ENCODE peak calls at places on chromosomes 3 and 15, in five cellular contexts. T, R, L, U and Y are unnamed samples.

GRCh38 chr15:49467782-49468181 is 44.7 kb downstream of the FGF7 start:
- DNase-seq in U (no peak), T (no peak), R (no peak), L (no peak), Y (no peak)

GRCh38 chr3:139830817-139831216 is 104.2 kb upstream of the CLSTN2 start:
- DNase-seq in U (peak; percentile 72), R (no peak), T (no peak), L (peak; percentile 73), Y (no peak)

GRCh38 chr3:191627064-191627463 is 166.1 kb downstream of the PYDC2 start:
- DNase-seq in L (no peak), R (no peak), T (no peak), U (no peak), Y (no peak)

GRCh38 chr15:48796930-48797329 is 13.9 kb downstream of the CEP152 start:
- DNase-seq in U (no peak), T (peak; percentile 83), L (no peak), R (peak; percentile 28), Y (no peak)

GRCh38 chr3:59563966-59564365 is 514.1 kb upstream of the CFAP20DC start:
- DNase-seq in R (no peak), L (no peak), T (no peak), U (no peak), Y (no peak)

GRCh38 chr3:123783050-123783724 is 100.9 kb downstream of the MYLK start:
- DNase-seq in T (peak; percentile 7), R (no peak), U (no peak), L (no peak), Y (no peak)

GRCh38 chr15:40082195-40082868 is 26.3 kb downstream of the BMF start:
- DNase-seq in T (no peak), R (no peak), L (no peak), U (no peak), Y (no peak)

GRCh38 chr3:107633327-107634141 is 110.8 kb downstream of the BBX start:
- DNase-seq in L (no peak), R (peak; percentile 56), U (no peak), T (no peak), Y (no peak)

GRCh38 chr3:121980450-121980796 is 41.6 kb downstream of the ILDR1 start:
- DNase-seq in L (no peak), U (no peak), R (no peak), T (no peak), Y (no peak)

GRCh38 chr3:62415312-62415791 is 42.0 kb upstream of the FEZF2 start:
- DNase-seq in R (no peak), U (no peak), L (no peak), T (no peak), Y (no peak)

GRCh38 chr15:23073890-23074631 is 34.7 kb upstream of the TUBGCP5 start:
- DNase-seq in R (no peak), T (peak; percentile 57), U (no peak), L (no peak), Y (no peak)

GRCh38 chr3:16484216-16484615 is 29.3 kb downstream of the RFTN1 start:
- DNase-seq in L (no peak), R (no peak), U (no peak), T (no peak), Y (no peak)
- H3K4me1 ChIP-seq in L (peaks cover 33% of the 10 kb centered on the region), R (peaks cover 28% of the 10 kb centered on the region), U (peaks cover 67% of the 10 kb centered on the region), T (peaks cover 8% of the 10 kb centered on the region), Y (peaks cover 47% of the 10 kb centered on the region)

GRCh38 chr15:81292516-81293001 is 31.4 kb downstream of the STARD5 start:
- DNase-seq in U (no peak), R (peak; percentile 74), T (no peak), L (no peak), Y (peak; percentile 50)
- H3K4me1 ChIP-seq in U (peaks cover 40% of the 10 kb centered on the region), R (peaks cover 57% of the 10 kb centered on the region), T (peaks cover 10% of the 10 kb centered on the region), L (no peaks in the 10 kb centered on the region), Y (peaks cover 86% of the 10 kb centered on the region)

GRCh38 chr15:62475595-62475994 is 310.5 kb upstream of the C2CD4B start:
- DNase-seq in T (no peak), U (no peak), L (no peak), R (no peak), Y (no peak)

GRCh38 chr15:62474771-62475124 is 309.7 kb upstream of the C2CD4B start:
- DNase-seq in L (no peak), R (no peak), T (no peak), U (no peak), Y (no peak)

GRCh38 chr15:62469874-62470688 is 305.0 kb upstream of the C2CD4B start:
- DNase-seq in L (peak; percentile 78), R (no peak), T (peak; percentile 37), U (peak; percentile 45), Y (no peak)

GRCh38 chr15:62474021-62474770 is 309.1 kb upstream of the C2CD4B start:
- DNase-seq in U (no peak), R (no peak), L (no peak), T (no peak), Y (no peak)

DNA sequence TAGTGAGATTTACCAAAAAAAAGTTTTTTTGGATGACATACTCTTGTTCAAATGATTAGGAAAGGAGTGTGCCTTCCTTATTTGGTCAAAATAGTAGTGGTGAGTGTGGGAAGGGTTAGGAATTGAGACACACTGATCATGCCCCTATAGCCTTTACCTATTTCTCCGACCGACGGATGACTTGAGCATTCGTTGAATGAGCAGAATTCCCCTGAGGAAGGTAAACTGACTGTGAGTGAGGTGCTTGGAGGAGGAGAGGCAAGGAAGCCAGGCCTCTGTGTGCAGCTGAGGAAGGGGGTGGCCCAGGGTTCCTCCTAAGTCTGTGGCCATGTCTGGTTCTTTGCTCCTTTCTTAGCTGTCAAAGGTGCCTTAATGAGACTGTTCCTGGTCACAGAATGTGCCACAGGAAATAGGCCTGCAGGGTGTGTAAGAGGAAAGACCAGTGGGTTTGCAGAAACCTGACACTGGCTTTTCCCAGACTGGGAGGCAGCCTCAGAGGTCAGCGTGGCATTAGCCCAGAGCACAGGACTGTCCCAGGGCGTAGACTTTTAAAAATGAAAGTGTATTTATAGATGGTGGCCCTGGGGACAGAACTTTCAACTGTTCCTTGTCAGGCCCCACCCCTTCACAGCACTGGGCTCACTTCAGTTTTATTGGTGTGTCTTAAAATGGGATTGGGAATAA is 307.7 kb upstream of the C2CD4B start:
- DNase-seq in R (no peak), U (peak; percentile 40), L (peak; percentile 89), T (peak; percentile 38), Y (no peak)
- H3K4me1 ChIP-seq in R (peaks cover 4% of the 10 kb centered on the region), U (peaks cover 80% of the 10 kb centered on the region), L (peaks cover 62% of the 10 kb centered on the region), T (peaks cover 10% of the 10 kb centered on the region), Y (no peaks in the 10 kb centered on the region)

DNA sequence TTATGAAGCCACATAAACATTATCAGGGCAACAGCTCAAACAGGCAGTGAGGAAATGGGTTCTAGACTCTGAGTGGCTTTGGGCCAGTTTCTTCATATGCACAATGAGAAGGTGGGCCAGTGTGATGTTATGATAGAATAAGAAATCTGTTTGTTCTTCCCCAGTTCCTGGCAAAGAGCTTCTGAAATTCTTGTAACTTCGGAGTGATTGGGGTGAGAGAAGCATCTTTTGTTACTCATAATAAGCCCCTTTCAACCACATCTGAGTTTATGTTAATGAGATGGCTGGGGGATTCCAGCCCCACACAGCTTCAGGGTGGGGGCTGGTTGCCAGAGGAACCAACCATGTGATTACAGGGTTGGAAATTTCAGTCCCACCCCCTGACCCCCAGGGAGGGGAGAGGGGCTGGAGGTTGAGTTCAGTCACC is 56.9 kb upstream of the FRMD4B start:
- DNase-seq in U (no peak), T (no peak), R (no peak), L (no peak), Y (no peak)
- H3K4me1 ChIP-seq in U (peaks cover 9% of the 10 kb centered on the region), T (peaks cover 6% of the 10 kb centered on the region), R (no peaks in the 10 kb centered on the region), L (peaks cover 6% of the 10 kb centered on the region), Y (no peaks in the 10 kb centered on the region)

GRCh38 chr15:98663606-98664005 is 15.3 kb downstream of the IGF1R start:
- DNase-seq in T (no peak), U (no peak), R (no peak), L (no peak), Y (no peak)
- H3K4me1 ChIP-seq in T (peaks cover 1% of the 10 kb centered on the region), U (peaks cover 100% of the 10 kb centered on the region), R (no peaks in the 10 kb centered on the region), L (peaks cover 36% of the 10 kb centered on the region), Y (peaks cover 4% of the 10 kb centered on the region)

DNA sequence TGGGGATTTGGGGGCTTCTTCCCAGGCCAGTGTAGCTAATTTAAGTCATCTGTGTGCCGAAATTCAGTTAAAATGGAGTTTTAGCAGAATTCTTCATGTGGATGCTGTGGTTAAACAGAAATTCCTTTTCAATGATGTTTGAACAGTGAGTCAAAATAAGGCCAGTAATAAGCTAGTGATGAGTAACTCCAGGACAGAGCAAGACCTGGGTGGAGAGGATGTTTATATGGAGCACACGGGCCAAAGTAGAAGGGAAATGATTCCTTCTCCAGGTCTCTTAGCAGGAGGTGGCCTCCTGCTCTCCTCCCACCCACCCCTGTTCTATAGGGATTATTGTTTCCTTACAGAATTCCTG is 31.9 kb upstream of the UACA start:
- DNase-seq in T (peak; percentile 90), L (no peak), U (no peak), R (no peak), Y (no peak)
- H3K4me1 ChIP-seq in T (peaks cover 86% of the 10 kb centered on the region), L (no peaks in the 10 kb centered on the region), U (peaks cover 12% of the 10 kb centered on the region), R (no peaks in the 10 kb centered on the region), Y (no peaks in the 10 kb centered on the region)

DNA sequence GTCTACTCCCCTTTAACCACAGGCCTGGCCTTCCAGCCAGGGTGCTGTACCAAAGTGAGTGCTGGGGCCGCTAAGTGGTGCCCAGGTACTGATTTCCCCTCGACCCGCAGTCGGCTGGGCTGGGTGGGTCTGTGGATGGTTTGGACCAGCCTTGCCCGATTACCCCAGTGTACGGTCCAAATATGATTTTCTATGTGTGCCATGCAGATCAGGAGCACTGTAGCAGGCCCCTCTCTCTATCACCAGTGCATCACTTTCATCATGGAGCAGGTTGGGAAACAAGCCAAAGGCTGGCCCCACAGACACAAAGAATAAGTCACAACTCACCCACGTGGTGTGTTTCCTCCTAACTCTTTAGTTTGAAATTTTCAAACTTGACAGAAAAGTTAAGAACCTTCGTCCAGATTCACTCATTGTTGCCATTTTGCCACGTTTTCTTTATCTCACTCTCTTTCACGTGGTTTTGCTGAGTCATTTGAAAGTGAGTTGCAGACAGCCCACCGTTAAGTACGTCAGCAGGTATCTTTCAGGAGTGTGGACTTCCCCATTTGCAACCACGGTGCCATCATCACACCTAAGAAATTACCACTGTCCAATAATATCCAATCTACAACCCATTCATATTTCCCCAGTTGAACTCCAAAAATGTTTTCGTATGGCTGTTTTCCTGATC is 37.0 kb downstream of the ZNF710 start:
- DNase-seq in R (peak; percentile 89), T (no peak), L (no peak), U (no peak), Y (no peak)
- H3K4me1 ChIP-seq in R (peaks cover 56% of the 10 kb centered on the region), T (peaks cover 19% of the 10 kb centered on the region), L (peaks cover 19% of the 10 kb centered on the region), U (peaks cover 58% of the 10 kb centered on the region), Y (peaks cover 35% of the 10 kb centered on the region)

GRCh38 chr15:70723927-70724326 is 39.4 kb downstream of the UACA start:
- DNase-seq in L (no peak), R (no peak), U (no peak), T (no peak), Y (no peak)

GRCh38 chr15:70720228-70721016 is 42.9 kb downstream of the UACA start:
- DNase-seq in R (no peak), U (no peak), L (no peak), T (no peak), Y (no peak)

GRCh38 chr15:70726753-70727152 is 36.6 kb downstream of the UACA start:
- DNase-seq in T (no peak), L (no peak), U (no peak), R (no peak), Y (no peak)

GRCh38 chr15:70722266-70723123 is 40.9 kb downstream of the UACA start:
- DNase-seq in U (no peak), R (no peak), T (peak; percentile 61), L (no peak), Y (peak; percentile 43)

GRCh38 chr15:70723124-70723427 is 40.3 kb downstream of the UACA start:
- DNase-seq in R (no peak), U (no peak), T (no peak), L (no peak), Y (no peak)
- H3K4me1 ChIP-seq in R (no peaks in the 10 kb centered on the region), U (peaks cover 58% of the 10 kb centered on the region), T (no peaks in the 10 kb centered on the region), L (peaks cover 54% of the 10 kb centered on the region), Y (no peaks in the 10 kb centered on the region)